ENCODE peak calls at places on chromosomes 2 and 18, in five cellular contexts. V is endothelial cell of umbilical vein, A is thoracic aorta, I is IMR-90, B is PC-3. R is an unnamed sample.

GRCh38 chr2:178891265-178891958 is 84.2 kb upstream of the TTN start:
- DNase-seq in V (peak; percentile 74), B (peak; percentile 90), I (peak; percentile 63), A (peak; percentile 49), R (peak; percentile 93)

GRCh38 chr18:24809173-24809955 is 348.9 kb downstream of the HRH4 start:
- DNase-seq in A (no peak), B (no peak), V (no peak), I (no peak), R (no peak)

GRCh38 chr18:76491436-76491800 is 3.6 kb downstream of the ZNF516 start:
- DNase-seq in A (no peak), B (no peak), V (no peak), I (peak; percentile 68), R (peak; percentile 76)

GRCh38 chr2:38076250-38076709 is 329 bp upstream of the CYP1B1 start:
- DNase-seq in B (peak; percentile 74), I (peak; percentile 68), V (peak; percentile 16), A (no peak), R (peak; percentile 71)

GRCh38 chr2:216877085-216877484 is 17.2 kb upstream of the TNP1 start:
- DNase-seq in A (no peak), V (peak; percentile 4), I (no peak), B (no peak), R (no peak)

GRCh38 chr2:40332096-40332826 is 119.6 kb downstream of the SLC8A1 start:
- DNase-seq in B (peak; percentile 95), V (peak; percentile 95), I (peak; percentile 86), A (no peak), R (no peak)

GRCh38 chr2:101512993-101513392 is 38.1 kb upstream of the RFX8 start:
- DNase-seq in B (no peak), V (no peak), I (no peak), A (no peak), R (no peak)

GRCh38 chr2:158644139-158644538 is 151.0 kb upstream of the DAPL1 start:
- DNase-seq in A (no peak), I (peak; percentile 92), B (no peak), V (no peak), R (no peak)

DNA sequence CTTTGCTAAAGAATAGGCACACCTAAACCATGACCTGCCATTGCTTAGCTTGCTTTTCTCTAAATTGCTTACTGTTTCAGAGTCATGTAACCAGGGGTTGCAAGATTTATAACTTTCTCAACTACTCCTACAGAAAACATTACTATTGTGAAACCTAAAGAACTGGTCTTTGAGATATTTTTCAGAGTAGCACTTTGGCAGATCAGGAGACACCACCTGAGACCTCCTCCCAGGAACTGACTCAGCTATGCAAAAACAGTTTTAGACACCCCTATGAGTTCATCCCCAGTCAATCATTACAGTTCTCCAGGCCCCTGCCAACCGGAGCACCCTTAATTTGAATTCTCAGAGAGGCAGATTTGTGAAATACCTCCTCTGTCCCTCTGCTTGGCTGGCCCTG is 80.3 kb downstream of the MBOAT2 start:
- DNase-seq in I (no peak), B (no peak), A (no peak), V (no peak), R (no peak)
- H3K27ac ChIP-seq in I (no peak overlapping the region), B (no peak overlapping the region), A (no peak overlapping the region), V (no peak overlapping the region), R (no peak overlapping the region)

DNA sequence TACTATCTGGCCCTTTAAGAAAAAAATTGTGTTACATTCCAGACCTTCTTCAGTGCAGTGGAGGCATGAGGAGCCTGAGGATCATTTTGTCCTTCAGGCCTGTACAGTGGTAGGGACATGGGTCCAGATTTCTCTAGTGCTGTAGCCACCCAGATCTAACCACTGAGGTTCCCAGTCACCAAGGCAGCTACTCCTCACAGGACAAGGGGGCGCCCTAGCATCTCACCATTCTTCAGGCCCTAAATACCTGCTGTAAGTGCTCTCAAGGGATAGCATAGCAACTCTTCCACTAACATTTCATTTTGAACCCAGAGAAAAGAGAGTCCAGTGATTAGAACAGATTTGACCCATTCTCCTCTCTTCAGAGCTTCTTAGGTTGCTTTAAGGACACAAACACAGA is 1533.0 kb downstream of the LRP1B start:
- DNase-seq in B (no peak), V (no peak), I (no peak), A (no peak), R (no peak)
- TF ChIP-seq CTCF in B (peak; percentile 41), V (no peak), I (no peak), A (no peak), R (no peak)

GRCh38 chr2:9480157-9480556 is 5.8 kb downstream of the IAH1 start:
- DNase-seq in I (no peak), B (no peak), V (no peak), A (no peak), R (no peak)
- H3K27ac ChIP-seq in I (no peak overlapping the region), B (no peak overlapping the region), V (no peak overlapping the region), A (no peak overlapping the region), R (no peak overlapping the region)

GRCh38 chr2:96207778-96208143 is 866 bp downstream of the STARD7 start:
- DNase-seq in B (no peak), V (peak; percentile 43), I (no peak), A (no peak), R (no peak)

GRCh38 chr2:96209729-96210085 is 1.1 kb upstream of the STARD7 start:
- DNase-seq in A (no peak), V (no peak), B (no peak), I (no peak), R (no peak)

GRCh38 chr2:96209011-96209728 is 543 bp upstream of the STARD7 start:
- DNase-seq in A (no peak), V (no peak), B (no peak), I (no peak), R (no peak)

GRCh38 chr2:96207073-96207777 is 1.4 kb downstream of the STARD7 start:
- DNase-seq in I (no peak), A (no peak), B (peak; percentile 57), V (no peak), R (no peak)

GRCh38 chr2:96208144-96209010 is at the start of gene STARD7:
- DNase-seq in A (peak; percentile 92), B (peak; percentile 98), I (peak; percentile 97), V (peak; percentile 97), R (peak; percentile 96)
- TF ChIP-seq CTCF in A (no peak), B (no peak), I (peak; percentile 22), V (peak; percentile 4), R (peak; percentile 59)

GRCh38 chr2:188894028-188894427 is 80.1 kb upstream of the COL3A1 start:
- DNase-seq in I (no peak), B (no peak), V (no peak), A (no peak), R (no peak)

GRCh38 chr2:188894979-188895378 is 79.2 kb upstream of the COL3A1 start:
- DNase-seq in A (no peak), V (no peak), B (no peak), I (no peak), R (no peak)

GRCh38 chr2:188902906-188903305 is 71.3 kb upstream of the COL3A1 start:
- DNase-seq in I (peak; percentile 50), A (no peak), V (peak; percentile 68), B (peak; percentile 25), R (no peak)

GRCh38 chr2:188897096-188897495 is 77.1 kb upstream of the COL3A1 start:
- DNase-seq in V (no peak), B (no peak), A (no peak), I (peak; percentile 65), R (peak; percentile 35)

GRCh38 chr2:188898261-188898660 is 75.9 kb upstream of the COL3A1 start:
- DNase-seq in V (no peak), A (no peak), I (peak; percentile 75), B (no peak), R (no peak)
- H3K27ac ChIP-seq in V (no peak overlapping the region), A (peak overlapping the region; percentile 71), I (peak overlapping the region; percentile 39), B (no peak overlapping the region), R (peak overlapping the region; percentile 40)

GRCh38 chr2:219836647-219837177 is 209.3 kb downstream of the SLC4A3 start:
- DNase-seq in I (peak; percentile 17), A (no peak), B (peak; percentile 74), V (no peak), R (no peak)
- TF ChIP-seq CTCF in I (peak; percentile 20), A (peak; percentile 14), B (peak; percentile 78), V (no peak), R (peak; percentile 6)

GRCh38 chr18:43663159-43663558 is 385.9 kb upstream of the SYT4 start:
- DNase-seq in V (no peak), B (no peak), A (no peak), I (no peak), R (no peak)

GRCh38 chr18:43665239-43665788 is 388.0 kb upstream of the SYT4 start:
- DNase-seq in B (peak; percentile 39), V (no peak), A (no peak), I (peak; percentile 94), R (no peak)

GRCh38 chr18:43662657-43663056 is 385.4 kb upstream of the SYT4 start:
- DNase-seq in B (peak; percentile 38), I (peak; percentile 93), V (no peak), A (no peak), R (no peak)

GRCh38 chr18:43661570-43661969 is 384.3 kb upstream of the SYT4 start:
- DNase-seq in I (peak; percentile 83), B (peak; percentile 64), V (peak; percentile 44), A (no peak), R (no peak)

GRCh38 chr18:43664487-43665008 is 387.3 kb upstream of the SYT4 start:
- DNase-seq in I (no peak), B (no peak), V (no peak), A (no peak), R (no peak)
- H3K27ac ChIP-seq in I (no peak overlapping the region), B (no peak overlapping the region), V (no peak overlapping the region), A (no peak overlapping the region), R (no peak overlapping the region)